ENCODE peak calls at places on chromosome 18, in nine cellular contexts. A is ELR; D is fibroblast of mammary gland; C is esophagus squamous epithelium; X is GM10248; K is astrocyte of the spinal cord; U is LoVo; P is activated naive CD8-positive, alpha-beta T cell treated with anti-CD3 and anti-CD28 coated beads for 36 hours; I is T-helper 2 cell. R is an unnamed sample.

GRCh38 chr18:27473359-27473758 is 288.3 kb upstream of the CHST9 start:
- DNase-seq in I (no peak), X (no peak), C (no peak), K (no peak), U (no peak), P (no peak), D (no peak), A (no peak), R (no peak)

GRCh38 chr18:79510731-79511141 is 115.0 kb downstream of the NFATC1 start:
- DNase-seq in I (no peak), K (no peak), C (no peak), A (no peak), U (no peak), D (no peak), X (no peak), P (no peak), R (no peak)

GRCh38 chr18:60147326-60147725 is 225.2 kb downstream of the MC4R start:
- DNase-seq in U (no peak), A (no peak), X (no peak), P (no peak), C (no peak), K (no peak), D (no peak), I (no peak), R (no peak)

GRCh38 chr18:6205706-6206105 is 209.0 kb downstream of the L3MBTL4 start:
- DNase-seq in C (no peak), I (no peak), A (no peak), D (no peak), K (peak), X (no peak), U (no peak), P (no peak), R (no peak)

GRCh38 chr18:8839285-8839684 is 133.9 kb downstream of the MTCL1 start:
- DNase-seq in P (no peak), U (no peak), I (no peak), C (no peak), X (no peak), D (no peak), A (no peak), K (no peak), R (no peak)

GRCh38 chr18:8952796-8953760 is 149.4 kb upstream of the NDUFV2 start:
- DNase-seq in X (no peak), D (peak), C (no peak), U (no peak), A (peak), K (peak), P (no peak), I (no peak), R (no peak)

GRCh38 chr18:69102959-69103358 is 297.7 kb upstream of the DOK6 start:
- DNase-seq in I (no peak), X (no peak), D (peak), K (peak), P (no peak), A (peak), U (no peak), C (no peak), R (no peak)

GRCh38 chr18:56716692-56717146 is 65.6 kb downstream of the WDR7 start:
- DNase-seq in C (no peak), P (no peak), X (peak), K (peak), U (no peak), D (no peak), A (no peak), I (no peak), R (no peak)

GRCh38 chr18:2497797-2498196 is 73.5 kb downstream of the METTL4 start:
- DNase-seq in U (no peak), D (no peak), K (no peak), C (no peak), I (no peak), A (no peak), X (no peak), P (no peak), R (no peak)

GRCh38 chr18:31100598-31101147 is 1.5 kb downstream of the DSC2 start:
- DNase-seq in I (no peak), X (no peak), D (no peak), C (no peak), K (no peak), P (no peak), U (peak), A (no peak), R (no peak)

GRCh38 chr18:79949571-79950439 is 1.6 kb downstream of the SLC66A2 start:
- DNase-seq in I (no peak), C (peak), K (no peak), U (no peak), X (no peak), A (no peak), P (no peak), D (no peak), R (no peak)

GRCh38 chr18:67733094-67733493 is 216.6 kb upstream of the DSEL start:
- DNase-seq in X (no peak), A (peak), C (no peak), K (peak), D (peak), I (no peak), U (no peak), P (no peak), R (no peak)

GRCh38 chr18:68275616-68276015 is 439.3 kb downstream of the TMX3 start:
- DNase-seq in P (no peak), D (peak), I (no peak), X (no peak), K (peak), U (no peak), C (no peak), A (peak), R (no peak)

GRCh38 chr18:11676867-11677266 is 12.2 kb upstream of the GNAL start:
- DNase-seq in K (no peak), C (no peak), U (peak), A (no peak), X (no peak), I (no peak), D (peak), P (no peak), R (no peak)

GRCh38 chr18:47949197-47949596 is 18.7 kb upstream of the SMAD2 start:
- DNase-seq in U (no peak), X (no peak), C (no peak), D (no peak), A (no peak), I (no peak), P (no peak), K (no peak), R (no peak)

GRCh38 chr18:5903386-5903785 is 8.1 kb upstream of the TMEM200C start:
- DNase-seq in P (no peak), X (no peak), I (no peak), K (no peak), A (no peak), C (no peak), D (no peak), U (no peak), R (no peak)

GRCh38 chr18:4096501-4096900 is 358.6 kb downstream of the DLGAP1 start:
- DNase-seq in U (no peak), P (no peak), X (no peak), C (no peak), I (no peak), A (no peak), K (peak), D (peak), R (no peak)

GRCh38 chr18:55585586-55586521 is 2.1 kb downstream of the TCF4 start:
- DNase-seq in I (no peak), U (no peak), P (no peak), C (no peak), K (peak), D (peak), A (peak), X (no peak), R (no peak)

GRCh38 chr18:31741096-31741735 is 19.5 kb downstream of the SLC25A52 start:
- DNase-seq in D (peak), K (peak), P (peak), X (no peak), U (peak), C (no peak), A (peak), I (peak), R (peak)

GRCh38 chr18:53909668-53910067 is 314.8 kb downstream of the MBD2 start:
- DNase-seq in C (no peak), I (no peak), D (peak), X (no peak), U (peak), P (no peak), K (peak), A (peak), R (no peak)

GRCh38 chr18:77046409-77046808 is 86.2 kb downstream of the MBP start:
- DNase-seq in X (no peak), K (no peak), P (no peak), I (no peak), C (no peak), U (no peak), A (no peak), D (no peak), R (no peak)

GRCh38 chr18:48959921-48960920 is 9.5 kb upstream of the SMAD7 start:
- DNase-seq in I (no peak), X (no peak), A (peak), D (peak), U (peak), P (no peak), C (no peak), K (no peak), R (no peak)

GRCh38 chr18:60096428-60096827 is 196.6 kb downstream of the PMAIP1 start:
- DNase-seq in U (no peak), D (no peak), C (no peak), X (no peak), P (no peak), I (no peak), K (no peak), A (peak), R (no peak)

GRCh38 chr18:72409923-72410322 is 134.2 kb downstream of the CBLN2 start:
- DNase-seq in D (no peak), I (no peak), X (no peak), C (no peak), K (no peak), A (no peak), U (no peak), P (no peak), R (no peak)

GRCh38 chr18:65206551-65207260 is 544.1 kb upstream of the CDH7 start:
- DNase-seq in I (no peak), X (no peak), K (no peak), U (no peak), D (no peak), P (no peak), C (no peak), A (no peak), R (no peak)

GRCh38 chr18:44651453-44651852 is 29.2 kb upstream of the SETBP1 start:
- DNase-seq in I (no peak), C (no peak), K (peak), U (peak), A (peak), X (no peak), P (no peak), D (peak), R (no peak)

GRCh38 chr18:39406941-39407340 is 1841.3 kb upstream of the CELF4 start:
- DNase-seq in P (no peak), C (no peak), I (no peak), K (no peak), U (no peak), D (no peak), A (no peak), X (no peak), R (no peak)

GRCh38 chr18:35045121-35045520 is 3.9 kb downstream of the MAPRE2 start:
- DNase-seq in X (no peak), I (no peak), K (no peak), A (peak), C (no peak), U (no peak), P (no peak), D (peak), R (no peak)

GRCh38 chr18:44579028-44579692 is 101.5 kb upstream of the SETBP1 start:
- DNase-seq in C (no peak), D (peak), K (peak), U (peak), A (peak), P (no peak), X (peak), I (no peak), R (no peak)

GRCh38 chr18:45562567-45563479 is 52.5 kb upstream of the SLC14A2 start:
- DNase-seq in P (no peak), A (no peak), C (no peak), X (no peak), I (no peak), K (no peak), U (no peak), D (no peak), R (no peak)

GRCh38 chr18:41955688-41956087 is 654 bp downstream of the PIK3C3 start:
- DNase-seq in A (peak), X (no peak), P (no peak), I (no peak), D (no peak), K (no peak), C (no peak), U (no peak), R (no peak)

GRCh38 chr18:51151568-51152511 is 45.6 kb downstream of the MEX3C start:
- DNase-seq in P (peak), K (no peak), D (no peak), X (peak), I (peak), C (no peak), U (no peak), A (no peak), R (peak)

R was measured in memory B cell.